ENCODE peak calls at places on chromosomes 2 and 18, in eight cellular contexts. T is dermis blood vessel endothelial cell, J is GM23248, E is neuronal stem cell, N is T-helper 1 cell, L is upper lobe of right lung, X is body of pancreas, B is foreskin fibroblast. W is an unnamed sample.
A peak's percentile ranks its signal among the peaks of the same experiment; 100 is the strongest.

GRCh38 chr2:32946314-32947075 is at the start of gene LTBP1:
- DNase-seq in L (peak; percentile 78), X (peak; percentile 46), N (peak; percentile 27), E (peak; percentile 61), T (peak; percentile 85), J (peak; percentile 86), B (peak; percentile 56), W (peak; percentile 95)

GRCh38 chr2:26757873-26758789 is 6.0 kb upstream of the SLC35F6 start:
- DNase-seq in B (peak; percentile 98), J (peak; percentile 97), L (no peak), N (no peak), E (no peak), X (peak; percentile 52), T (peak; percentile 98), W (peak; percentile 47)

GRCh38 chr2:241636182-241636982 is 576 bp downstream of the THAP4 start:
- DNase-seq in N (peak; percentile 22), B (no peak), J (peak; percentile 79), E (peak; percentile 40), T (peak; percentile 57), X (peak; percentile 60), L (peak; percentile 77), W (peak; percentile 62)

GRCh38 chr2:42132066-42132965 is 36.8 kb upstream of the EML4 start:
- DNase-seq in B (peak; percentile 86), E (no peak), N (no peak), T (no peak), J (peak; percentile 93), X (no peak), L (no peak), W (no peak)

GRCh38 chr2:18369750-18370149 is 190.7 kb downstream of the RDH14 start:
- DNase-seq in T (peak; percentile 74), B (peak; percentile 36), N (no peak), J (peak; percentile 69), E (no peak), L (no peak), X (no peak), W (no peak)

GRCh38 chr18:2316686-2317308 is 254.5 kb downstream of the METTL4 start:
- DNase-seq in L (no peak), N (no peak), T (peak; percentile 10), E (no peak), X (peak; percentile 55), J (no peak), B (no peak), W (no peak)

GRCh38 chr2:178114462-178114861 is 2.2 kb downstream of the RBM45 start:
- DNase-seq in L (no peak), T (no peak), E (no peak), J (no peak), B (no peak), N (no peak), X (no peak), W (no peak)

GRCh38 chr2:196284901-196285589 is 113.7 kb upstream of the STK17B start:
- DNase-seq in B (no peak), J (peak; percentile 42), L (no peak), N (no peak), T (no peak), E (no peak), X (no peak), W (no peak)

GRCh38 chr2:219368690-219369108 is 19.0 kb downstream of the DNPEP start:
- DNase-seq in X (peak; percentile 35), E (no peak), B (peak; percentile 57), N (no peak), J (peak; percentile 92), T (peak; percentile 12), L (no peak), W (peak; percentile 50)

GRCh38 chr2:8684421-8684884 is 2.6 kb downstream of the ID2 start:
- DNase-seq in E (peak; percentile 44), L (no peak), J (peak; percentile 76), T (peak; percentile 14), N (no peak), B (no peak), X (peak; percentile 30), W (peak; percentile 62)

GRCh38 chr2:230694241-230694640 is 18.4 kb upstream of the CAB39 start:
- DNase-seq in X (no peak), E (no peak), T (no peak), B (no peak), J (no peak), N (no peak), L (no peak), W (no peak)

GRCh38 chr2:70766357-70767093 is 1.5 kb downstream of the ADD2 start:
- DNase-seq in J (no peak), E (no peak), T (no peak), N (no peak), B (no peak), X (no peak), L (no peak), W (no peak)

GRCh38 chr2:38037325-38037724 is 38.6 kb downstream of the CYP1B1 start:
- DNase-seq in T (no peak), E (no peak), L (no peak), B (no peak), N (no peak), X (no peak), J (peak; percentile 62), W (no peak)

GRCh38 chr2:118618279-118618678 is 229.2 kb downstream of the EN1 start:
- DNase-seq in B (no peak), E (peak; percentile 39), L (no peak), T (no peak), X (no peak), J (no peak), N (no peak), W (no peak)

W was measured in left kidney.